ENCODE peak calls at places on chromosome 19, in six cellular contexts. One of them, this sample, is unnamed.

GRCh38 chr19:8673281-8673891 is 25.2 kb downstream of the ACTL9 start:
- DNase-seq in activated T-cell treated with anti-CD3 and anti-CD28 coated beads, Interleukin-2, amount 50 U/mL, for 72 hours: no peak
- DNase-seq in NCI-H748 treated with DMSO at 0.1 percent for 48 hours: no peak
- DNase-seq in ureter: no peak
- DNase-seq in pancreas: no peak
- DNase-seq in left cardiac atrium: no peak
- DNase-seq in this sample: no peak

GRCh38 chr19:10797078-10797477 is 38.9 kb downstream of the TMED1 start:
- DNase-seq in activated T-cell treated with anti-CD3 and anti-CD28 coated beads, Interleukin-2, amount 50 U/mL, for 72 hours: peak; percentile 54
- DNase-seq in NCI-H748 treated with DMSO at 0.1 percent for 48 hours: no peak
- DNase-seq in ureter: no peak
- DNase-seq in pancreas: no peak
- DNase-seq in left cardiac atrium: no peak
- DNase-seq in this sample: peak; percentile 32

GRCh38 chr19:53172892-53173291 is 14.0 kb upstream of the ZNF347 start:
- DNase-seq in activated T-cell treated with anti-CD3 and anti-CD28 coated beads, Interleukin-2, amount 50 U/mL, for 72 hours: no peak
- DNase-seq in NCI-H748 treated with DMSO at 0.1 percent for 48 hours: peak; percentile 22
- DNase-seq in ureter: no peak
- DNase-seq in pancreas: no peak
- DNase-seq in left cardiac atrium: no peak
- DNase-seq in this sample: no peak

GRCh38 chr19:13172335-13173128 is 22.3 kb downstream of the IER2 start:
- DNase-seq in activated T-cell treated with anti-CD3 and anti-CD28 coated beads, Interleukin-2, amount 50 U/mL, for 72 hours: peak; percentile 90
- DNase-seq in NCI-H748 treated with DMSO at 0.1 percent for 48 hours: no peak
- DNase-seq in ureter: peak; percentile 90
- DNase-seq in pancreas: no peak
- DNase-seq in left cardiac atrium: peak; percentile 87
- DNase-seq in this sample: peak; percentile 86

GRCh38 chr19:38877781-38878574 is at the start of gene RINL:
- DNase-seq in activated T-cell treated with anti-CD3 and anti-CD28 coated beads, Interleukin-2, amount 50 U/mL, for 72 hours: peak; percentile 78
- DNase-seq in NCI-H748 treated with DMSO at 0.1 percent for 48 hours: peak; percentile 99
- DNase-seq in ureter: peak; percentile 65
- DNase-seq in pancreas: peak; percentile 53
- DNase-seq in left cardiac atrium: peak; percentile 33
- DNase-seq in this sample: peak; percentile 73

GRCh38 chr19:30226464-30227070 is 145.6 kb upstream of the ZNF536 start:
- DNase-seq in activated T-cell treated with anti-CD3 and anti-CD28 coated beads, Interleukin-2, amount 50 U/mL, for 72 hours: no peak
- DNase-seq in NCI-H748 treated with DMSO at 0.1 percent for 48 hours: peak; percentile 13
- DNase-seq in ureter: peak; percentile 59
- DNase-seq in pancreas: peak; percentile 57
- DNase-seq in left cardiac atrium: no peak
- DNase-seq in this sample: no peak

GRCh38 chr19:47228937-47229673 is 1.9 kb downstream of the BBC3 start:
- DNase-seq in activated T-cell treated with anti-CD3 and anti-CD28 coated beads, Interleukin-2, amount 50 U/mL, for 72 hours: peak; percentile 39
- DNase-seq in NCI-H748 treated with DMSO at 0.1 percent for 48 hours: no peak
- DNase-seq in ureter: no peak
- DNase-seq in pancreas: no peak
- DNase-seq in left cardiac atrium: no peak
- DNase-seq in this sample: no peak

GRCh38 chr19:532578-533484 is 1.3 kb downstream of the CDC34 start:
- DNase-seq in activated T-cell treated with anti-CD3 and anti-CD28 coated beads, Interleukin-2, amount 50 U/mL, for 72 hours: peak; percentile 50
- DNase-seq in NCI-H748 treated with DMSO at 0.1 percent for 48 hours: peak; percentile 5
- DNase-seq in ureter: no peak
- DNase-seq in pancreas: peak; percentile 95
- DNase-seq in left cardiac atrium: peak; percentile 83
- DNase-seq in this sample: peak; percentile 51

GRCh38 chr19:58543826-58544590 is at the start of gene TRIM28:
- DNase-seq in activated T-cell treated with anti-CD3 and anti-CD28 coated beads, Interleukin-2, amount 50 U/mL, for 72 hours: peak; percentile 100
- DNase-seq in NCI-H748 treated with DMSO at 0.1 percent for 48 hours: no peak
- DNase-seq in ureter: peak; percentile 99
- DNase-seq in pancreas: peak; percentile 99
- DNase-seq in left cardiac atrium: peak; percentile 99
- DNase-seq in this sample: peak; percentile 100

GRCh38 chr19:15934332-15935078 is at the start of gene CYP4F11:
- DNase-seq in activated T-cell treated with anti-CD3 and anti-CD28 coated beads, Interleukin-2, amount 50 U/mL, for 72 hours: no peak
- DNase-seq in NCI-H748 treated with DMSO at 0.1 percent for 48 hours: no peak
- DNase-seq in ureter: peak; percentile 84
- DNase-seq in pancreas: peak; percentile 97
- DNase-seq in left cardiac atrium: peak; percentile 58
- DNase-seq in this sample: no peak

GRCh38 chr19:13795595-13796300 is 505 bp downstream of the ZSWIM4 start:
- DNase-seq in activated T-cell treated with anti-CD3 and anti-CD28 coated beads, Interleukin-2, amount 50 U/mL, for 72 hours: no peak
- DNase-seq in NCI-H748 treated with DMSO at 0.1 percent for 48 hours: no peak
- DNase-seq in ureter: no peak
- DNase-seq in pancreas: no peak
- DNase-seq in left cardiac atrium: no peak
- DNase-seq in this sample: no peak

GRCh38 chr19:1848399-1849131 is at the start of gene REXO1:
- DNase-seq in activated T-cell treated with anti-CD3 and anti-CD28 coated beads, Interleukin-2, amount 50 U/mL, for 72 hours: peak; percentile 98
- DNase-seq in NCI-H748 treated with DMSO at 0.1 percent for 48 hours: peak; percentile 82
- DNase-seq in ureter: peak; percentile 97
- DNase-seq in pancreas: peak; percentile 98
- DNase-seq in left cardiac atrium: peak; percentile 94
- DNase-seq in this sample: peak; percentile 98

GRCh38 chr19:16899566-16900075 is 10.8 kb downstream of the F2RL3 start:
- DNase-seq in activated T-cell treated with anti-CD3 and anti-CD28 coated beads, Interleukin-2, amount 50 U/mL, for 72 hours: peak; percentile 55
- DNase-seq in NCI-H748 treated with DMSO at 0.1 percent for 48 hours: no peak
- DNase-seq in ureter: no peak
- DNase-seq in pancreas: no peak
- DNase-seq in left cardiac atrium: peak; percentile 47
- DNase-seq in this sample: peak; percentile 48

GRCh38 chr19:10505583-10506229 is 2.5 kb upstream of the KEAP1 start:
- DNase-seq in activated T-cell treated with anti-CD3 and anti-CD28 coated beads, Interleukin-2, amount 50 U/mL, for 72 hours: peak; percentile 88
- DNase-seq in NCI-H748 treated with DMSO at 0.1 percent for 48 hours: peak; percentile 16
- DNase-seq in ureter: peak; percentile 76
- DNase-seq in pancreas: peak; percentile 90
- DNase-seq in left cardiac atrium: peak; percentile 80
- DNase-seq in this sample: peak; percentile 90

GRCh38 chr19:18999016-18999758 is 34.1 kb downstream of the SUGP2 start:
- DNase-seq in activated T-cell treated with anti-CD3 and anti-CD28 coated beads, Interleukin-2, amount 50 U/mL, for 72 hours: no peak
- DNase-seq in NCI-H748 treated with DMSO at 0.1 percent for 48 hours: no peak
- DNase-seq in ureter: no peak
- DNase-seq in pancreas: no peak
- DNase-seq in left cardiac atrium: peak; percentile 49
- DNase-seq in this sample: no peak

GRCh38 chr19:43555185-43555770 is 20.0 kb downstream of the XRCC1 start:
- DNase-seq in activated T-cell treated with anti-CD3 and anti-CD28 coated beads, Interleukin-2, amount 50 U/mL, for 72 hours: peak; percentile 84
- DNase-seq in NCI-H748 treated with DMSO at 0.1 percent for 48 hours: peak; percentile 64
- DNase-seq in ureter: peak; percentile 69
- DNase-seq in pancreas: no peak
- DNase-seq in left cardiac atrium: peak; percentile 53
- DNase-seq in this sample: peak; percentile 85

GRCh38 chr19:40521276-40521675 is 54.5 kb downstream of the SPTBN4 start:
- DNase-seq in activated T-cell treated with anti-CD3 and anti-CD28 coated beads, Interleukin-2, amount 50 U/mL, for 72 hours: no peak
- DNase-seq in NCI-H748 treated with DMSO at 0.1 percent for 48 hours: no peak
- DNase-seq in ureter: no peak
- DNase-seq in pancreas: no peak
- DNase-seq in left cardiac atrium: no peak
- DNase-seq in this sample: no peak